ENCODE peak calls at places on chromosome 19, in four cellular contexts. O is HepG2, X is H1, M is K562. R is an unnamed sample.

GRCh38 chr19:18743281-18743825 is 47.8 kb downstream of the COMP start:
- DNase-seq in O (no peak), M (peak), X (no peak), R (no peak)

GRCh38 chr19:246551-246950 is 44.7 kb downstream of the PLPP2 start:
- DNase-seq in M (no peak), X (peak), O (no peak), R (peak)

GRCh38 chr19:56765107-56765506 is 75.4 kb downstream of the PEG3 start:
- DNase-seq in X (no peak), M (no peak), O (no peak), R (no peak)

GRCh38 chr19:42242071-42242511 is 311 bp downstream of the GSK3A start:
- DNase-seq in O (no peak), M (no peak), X (no peak), R (no peak)

GRCh38 chr19:49986354-49986753 is 25.4 kb upstream of the SIGLEC11 start:
- DNase-seq in O (no peak), X (no peak), M (no peak), R (no peak)

GRCh38 chr19:17411801-17412200 is 6.4 kb upstream of the BST2 start:
- DNase-seq in M (no peak), O (no peak), X (no peak), R (no peak)

GRCh38 chr19:788821-789472 is 8.3 kb upstream of the PTBP1 start:
- DNase-seq in X (peak), O (peak), M (no peak), R (no peak)

GRCh38 chr19:32687681-32688080 is 3.9 kb upstream of the NUDT19 start:
- DNase-seq in O (no peak), X (no peak), M (peak), R (no peak)

GRCh38 chr19:42069619-42070293 is at the start of gene GRIK5:
- DNase-seq in X (peak), O (no peak), M (no peak), R (no peak)

GRCh38 chr19:11513946-11514345 is 8.3 kb upstream of the ZNF653 start:
- DNase-seq in O (no peak), X (no peak), M (no peak), R (no peak)

GRCh38 chr19:15488489-15489226 is 9.4 kb upstream of the PGLYRP2 start:
- DNase-seq in X (no peak), M (no peak), O (no peak), R (no peak)

GRCh38 chr19:33736158-33736557 is 60.5 kb upstream of the KCTD15 start:
- DNase-seq in M (no peak), O (no peak), X (no peak), R (no peak)

GRCh38 chr19:15466851-15467733 is 2.7 kb upstream of the RASAL3 start:
- DNase-seq in X (no peak), O (no peak), M (no peak), R (no peak)

GRCh38 chr19:48400018-48400742 is 6.7 kb downstream of the GRIN2D start:
- DNase-seq in O (peak), M (peak), X (peak), R (peak)

GRCh38 chr19:48861313-48861712 is 7.1 kb downstream of the PLEKHA4 start:
- DNase-seq in M (no peak), X (no peak), O (no peak), R (no peak)

GRCh38 chr19:29529646-29530548 is 4.1 kb downstream of the VSTM2B start:
- DNase-seq in X (peak), O (no peak), M (no peak), R (no peak)

GRCh38 chr19:19461671-19462622 is 53.4 kb downstream of the TSSK6 start:
- DNase-seq in M (peak), O (peak), X (peak), R (no peak)

GRCh38 chr19:48443731-48444128 is 2.1 kb upstream of the GRWD1 start:
- DNase-seq in X (no peak), M (no peak), O (no peak), R (no peak)

GRCh38 chr19:58001895-58002369 is 688 bp downstream of the ZNF606 start:
- DNase-seq in O (peak), X (no peak), M (no peak), R (no peak)

GRCh38 chr19:2273356-2274184 is 8.4 kb downstream of the PEAK3 start:
- DNase-seq in M (peak), X (peak), O (peak), R (peak)
- H3K4me2 ChIP-seq in M (peak), X (peak), O (peak), R (peak)

DNA sequence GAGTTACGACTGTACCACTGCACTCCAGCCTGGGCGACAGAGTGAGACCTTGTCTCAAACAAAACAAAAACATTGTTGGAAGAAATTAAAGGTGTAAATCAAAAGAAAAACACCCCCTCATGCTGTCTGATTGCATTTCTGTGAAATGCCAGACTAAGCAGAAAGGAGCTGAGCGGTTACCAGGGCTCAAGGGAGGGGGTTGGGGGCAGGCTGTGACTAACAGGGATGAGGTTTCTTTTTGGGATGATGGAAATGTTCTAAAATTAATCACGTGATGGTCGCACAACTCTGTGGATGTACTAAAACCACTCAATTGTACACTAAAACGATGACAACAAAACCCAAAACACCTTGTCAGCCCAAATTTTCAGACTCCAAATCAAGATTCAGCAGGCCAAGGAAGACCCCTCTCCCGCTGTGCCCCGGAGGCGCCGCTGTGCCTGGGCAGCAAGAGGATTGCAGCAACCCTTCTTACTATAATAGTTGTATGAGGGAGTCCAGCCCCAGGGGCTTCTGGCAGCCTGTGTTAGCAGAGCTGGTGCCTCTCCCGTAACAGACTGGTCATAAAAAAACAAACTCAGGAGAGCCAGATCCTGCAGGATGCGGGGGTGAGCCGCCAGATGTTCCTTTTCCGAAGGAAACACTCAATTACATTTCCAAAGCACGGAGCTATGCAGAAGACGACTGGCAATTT is 20.9 kb downstream of the CAPS start:
- DNase-seq in M (no peak), O (no peak), X (no peak), R (no peak)
- TF ChIP-seq RNF2 in M (no peak), O (no peak), X (no peak), R (no peak)

DNA sequence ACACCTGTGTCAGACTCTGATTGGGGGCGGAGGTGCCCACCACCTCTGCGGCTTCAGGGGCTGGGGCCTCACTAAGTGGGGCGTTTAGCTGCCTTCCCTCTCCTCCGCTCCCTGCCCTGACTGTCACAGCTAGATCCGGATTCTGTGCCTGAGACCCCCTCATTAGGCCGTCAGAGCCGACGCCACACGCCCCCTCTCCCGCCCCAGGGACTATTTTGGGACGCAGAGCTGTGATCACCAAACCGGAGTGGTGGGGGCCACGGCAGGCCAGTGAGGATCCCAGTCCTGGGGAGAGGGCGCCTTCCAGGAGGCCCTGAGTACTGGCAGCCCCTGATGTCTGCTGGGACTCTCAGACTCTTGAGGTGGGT is 762 bp downstream of the KANK3 start:
- DNase-seq in X (no peak), M (no peak), O (no peak), R (no peak)
- H3K4me2 ChIP-seq in X (peak), M (no peak), O (peak), R (no peak)

DNA sequence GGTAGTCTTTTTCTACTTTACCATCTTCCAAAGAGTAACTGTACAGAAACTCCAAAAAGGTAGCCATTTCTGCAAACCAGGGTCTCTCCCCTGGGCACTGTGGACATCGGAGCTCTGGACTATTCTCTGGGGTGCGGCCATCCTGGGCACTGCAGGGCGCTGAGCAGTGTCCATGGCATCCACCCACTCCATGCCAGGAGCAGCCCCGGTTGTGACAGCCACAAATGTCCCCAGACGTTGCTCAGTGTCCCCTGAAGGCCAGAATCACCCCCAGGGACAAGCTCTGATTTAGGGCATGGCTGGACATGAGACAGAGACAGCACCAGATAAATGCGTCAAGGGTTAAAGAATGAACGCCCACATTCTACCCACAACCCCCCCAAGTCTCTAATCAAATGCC is 9.0 kb downstream of the GNG7 start:
- DNase-seq in O (no peak), X (no peak), M (no peak), R (no peak)
- TF ChIP-seq RNF2 in O (no peak), X (no peak), M (no peak), R (no peak)

DNA sequence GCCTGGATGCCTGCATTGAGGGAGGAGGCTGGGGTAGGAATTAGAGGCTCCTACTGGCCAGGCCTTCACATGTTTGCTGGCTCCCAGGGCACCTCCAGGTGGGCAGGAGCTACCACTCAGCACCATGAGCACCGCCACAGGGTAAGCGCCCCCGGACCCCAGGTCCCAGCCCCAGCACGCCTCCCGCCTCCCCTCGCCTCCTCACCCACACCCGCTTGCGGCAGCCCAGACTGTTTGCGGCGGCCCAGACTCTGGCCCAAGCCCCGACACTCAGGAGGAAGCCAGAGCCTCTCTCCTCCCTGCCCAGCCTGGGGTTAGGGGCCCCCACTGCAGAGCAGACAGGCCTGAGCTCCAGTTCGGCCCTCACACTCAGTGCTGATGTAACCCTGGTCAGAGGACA is 652 bp downstream of the EPS8L1 start:
- DNase-seq in M (no peak), X (peak), O (no peak), R (no peak)
- H3K4me2 ChIP-seq in M (no peak), X (peak), O (peak), R (no peak)

GRCh38 chr19:20472854-20473253 is 92.7 kb downstream of the ZNF737 start:
- DNase-seq in X (no peak), M (peak), O (no peak), R (no peak)
- TF ChIP-seq RNF2 in X (no peak), M (no peak), O (no peak), R (no peak)

GRCh38 chr19:13165091-13165997 is 15.1 kb downstream of the IER2 start:
- DNase-seq in X (no peak), M (no peak), O (no peak), R (no peak)
- H3K4me2 ChIP-seq in X (peak), M (peak), O (peak), R (peak)